ENCODE peak calls at places on chromosomes 16 and 17, in ten cellular contexts. One of them, this sample, is unnamed.

GRCh38 chr17:82018152-82019041 is 4.3 kb downstream of the CENPX start:
- DNase-seq in astrocyte of the cerebellum: no peak
- DNase-seq in cardiac muscle cell: no peak
- DNase-seq in SJCRH30: no peak
- DNase-seq in cardiac fibroblast: no peak
- DNase-seq in thoracic aorta: no peak
- DNase-seq in H1: no peak
- DNase-seq in thyroid gland: no peak
- DNase-seq in colonic mucosa: no peak
- DNase-seq in AG04450: no peak
- DNase-seq in this sample: no peak

GRCh38 chr16:81556715-81557284 is 112.2 kb downstream of the CMIP start:
- DNase-seq in astrocyte of the cerebellum: no peak
- DNase-seq in cardiac muscle cell: no peak
- DNase-seq in SJCRH30: no peak
- DNase-seq in cardiac fibroblast: peak; percentile 61
- DNase-seq in thoracic aorta: no peak
- DNase-seq in H1: no peak
- DNase-seq in thyroid gland: no peak
- DNase-seq in colonic mucosa: no peak
- DNase-seq in AG04450: no peak
- DNase-seq in this sample: no peak

GRCh38 chr17:27276653-27277156 is 17.2 kb upstream of the WSB1 start:
- DNase-seq in astrocyte of the cerebellum: no peak
- DNase-seq in cardiac muscle cell: peak; percentile 49
- DNase-seq in SJCRH30: peak; percentile 79
- DNase-seq in cardiac fibroblast: no peak
- DNase-seq in thoracic aorta: no peak
- DNase-seq in H1: peak; percentile 77
- DNase-seq in thyroid gland: no peak
- DNase-seq in colonic mucosa: no peak
- DNase-seq in AG04450: peak; percentile 48
- DNase-seq in this sample: no peak

GRCh38 chr17:40032322-40033320 is 17.4 kb downstream of the CSF3 start:
- DNase-seq in astrocyte of the cerebellum: no peak
- DNase-seq in cardiac muscle cell: no peak
- DNase-seq in SJCRH30: no peak
- DNase-seq in cardiac fibroblast: no peak
- DNase-seq in thoracic aorta: no peak
- DNase-seq in H1: no peak
- DNase-seq in thyroid gland: peak; percentile 90
- DNase-seq in colonic mucosa: peak; percentile 89
- DNase-seq in AG04450: no peak
- DNase-seq in this sample: no peak

GRCh38 chr17:63622571-63623390 is 564 bp downstream of the MAP3K3 start:
- DNase-seq in astrocyte of the cerebellum: no peak
- DNase-seq in cardiac muscle cell: peak; percentile 83
- DNase-seq in SJCRH30: peak; percentile 66
- DNase-seq in cardiac fibroblast: peak; percentile 68
- DNase-seq in thoracic aorta: peak; percentile 32
- DNase-seq in H1: peak; percentile 73
- DNase-seq in thyroid gland: peak; percentile 76
- DNase-seq in colonic mucosa: peak; percentile 76
- DNase-seq in AG04450: no peak
- DNase-seq in this sample: peak; percentile 84

GRCh38 chr16:26727801-26728200 is 338.9 kb upstream of the C16orf82 start:
- DNase-seq in astrocyte of the cerebellum: no peak
- DNase-seq in cardiac muscle cell: no peak
- DNase-seq in SJCRH30: no peak
- DNase-seq in cardiac fibroblast: no peak
- DNase-seq in thoracic aorta: no peak
- DNase-seq in H1: no peak
- DNase-seq in thyroid gland: no peak
- DNase-seq in colonic mucosa: no peak
- DNase-seq in AG04450: no peak
- DNase-seq in this sample: no peak

GRCh38 chr16:26129997-26130396 is 438.2 kb downstream of the HS3ST4 start:
- DNase-seq in astrocyte of the cerebellum: no peak
- DNase-seq in cardiac muscle cell: no peak
- DNase-seq in SJCRH30: no peak
- DNase-seq in cardiac fibroblast: no peak
- DNase-seq in thoracic aorta: no peak
- DNase-seq in H1: no peak
- DNase-seq in thyroid gland: no peak
- DNase-seq in colonic mucosa: no peak
- DNase-seq in AG04450: no peak
- DNase-seq in this sample: no peak

GRCh38 chr16:2288701-2289100 is 20.8 kb upstream of the RNPS1 start:
- DNase-seq in astrocyte of the cerebellum: no peak
- DNase-seq in cardiac muscle cell: no peak
- DNase-seq in SJCRH30: peak; percentile 50
- DNase-seq in cardiac fibroblast: no peak
- DNase-seq in thoracic aorta: no peak
- DNase-seq in H1: no peak
- DNase-seq in thyroid gland: no peak
- DNase-seq in colonic mucosa: no peak
- DNase-seq in AG04450: no peak
- DNase-seq in this sample: no peak

GRCh38 chr17:83203472-83204221 is 124.2 kb downstream of the METRNL start:
- DNase-seq in astrocyte of the cerebellum: no peak
- DNase-seq in cardiac muscle cell: no peak
- DNase-seq in SJCRH30: no peak
- DNase-seq in cardiac fibroblast: peak; percentile 61
- DNase-seq in thoracic aorta: no peak
- DNase-seq in H1: peak; percentile 28
- DNase-seq in thyroid gland: no peak
- DNase-seq in colonic mucosa: peak; percentile 18
- DNase-seq in AG04450: no peak
- DNase-seq in this sample: peak; percentile 16

GRCh38 chr17:64109400-64109799 is 20.5 kb downstream of the ERN1 start:
- DNase-seq in astrocyte of the cerebellum: no peak
- DNase-seq in cardiac muscle cell: no peak
- DNase-seq in SJCRH30: no peak
- DNase-seq in cardiac fibroblast: no peak
- DNase-seq in thoracic aorta: no peak
- DNase-seq in H1: no peak
- DNase-seq in thyroid gland: no peak
- DNase-seq in colonic mucosa: no peak
- DNase-seq in AG04450: no peak
- DNase-seq in this sample: no peak

GRCh38 chr16:85173077-85173980 is 61.1 kb upstream of the CIBAR2 start:
- DNase-seq in astrocyte of the cerebellum: no peak
- DNase-seq in cardiac muscle cell: peak; percentile 52
- DNase-seq in SJCRH30: peak; percentile 42
- DNase-seq in cardiac fibroblast: peak; percentile 93
- DNase-seq in thoracic aorta: no peak
- DNase-seq in H1: no peak
- DNase-seq in thyroid gland: no peak
- DNase-seq in colonic mucosa: no peak
- DNase-seq in AG04450: peak; percentile 71
- DNase-seq in this sample: no peak
- H3K4me3 ChIP-seq in astrocyte of the cerebellum: peak overlapping the region; percentile 41
- H3K4me3 ChIP-seq in cardiac muscle cell: peak overlapping the region; percentile 23
- H3K4me3 ChIP-seq in SJCRH30: peak overlapping the region; percentile 83
- H3K4me3 ChIP-seq in cardiac fibroblast: no peak overlapping the region
- H3K4me3 ChIP-seq in thoracic aorta: peak overlapping the region; percentile 14
- H3K4me3 ChIP-seq in H1: no peak overlapping the region
- H3K4me3 ChIP-seq in thyroid gland: no peak overlapping the region
- H3K4me3 ChIP-seq in colonic mucosa: peak overlapping the region; percentile 5
- H3K4me3 ChIP-seq in AG04450: peak overlapping the region; percentile 84
- H3K4me3 ChIP-seq in this sample: no peak overlapping the region

DNA sequence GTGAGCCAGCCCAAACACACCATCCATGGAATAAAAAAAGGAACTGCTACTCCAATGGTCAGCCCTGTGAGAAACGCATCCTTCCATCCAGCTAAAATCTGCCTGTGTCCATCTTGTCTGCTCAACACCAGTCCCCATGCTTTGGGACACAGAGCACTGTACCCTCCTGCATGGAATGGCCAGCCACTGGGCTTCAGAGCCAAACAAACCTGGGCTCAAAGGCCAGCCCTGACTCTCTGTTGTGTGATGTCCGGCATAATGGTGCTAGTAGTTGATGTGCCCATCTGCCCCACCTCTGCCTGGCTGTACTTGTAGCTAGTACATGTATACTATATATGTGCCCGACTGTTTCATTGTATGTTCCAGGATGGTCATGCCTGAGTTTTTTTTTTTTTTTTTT is 77.6 kb upstream of the AMZ2 start:
- DNase-seq in astrocyte of the cerebellum: no peak
- DNase-seq in cardiac muscle cell: no peak
- DNase-seq in SJCRH30: no peak
- DNase-seq in cardiac fibroblast: no peak
- DNase-seq in thoracic aorta: no peak
- DNase-seq in H1: peak; percentile 40
- DNase-seq in thyroid gland: no peak
- DNase-seq in colonic mucosa: no peak
- DNase-seq in AG04450: no peak
- DNase-seq in this sample: no peak
- H3K4me3 ChIP-seq in astrocyte of the cerebellum: no peak overlapping the region
- H3K4me3 ChIP-seq in cardiac muscle cell: no peak overlapping the region
- H3K4me3 ChIP-seq in SJCRH30: no peak overlapping the region
- H3K4me3 ChIP-seq in cardiac fibroblast: no peak overlapping the region
- H3K4me3 ChIP-seq in thoracic aorta: no peak overlapping the region
- H3K4me3 ChIP-seq in H1: no peak overlapping the region
- H3K4me3 ChIP-seq in thyroid gland: no peak overlapping the region
- H3K4me3 ChIP-seq in colonic mucosa: no peak overlapping the region
- H3K4me3 ChIP-seq in AG04450: no peak overlapping the region
- H3K4me3 ChIP-seq in this sample: no peak overlapping the region

GRCh38 chr17:7293131-7293557 is 1.3 kb downstream of the YBX2 start:
- DNase-seq in astrocyte of the cerebellum: no peak
- DNase-seq in cardiac muscle cell: no peak
- DNase-seq in SJCRH30: no peak
- DNase-seq in cardiac fibroblast: peak; percentile 31
- DNase-seq in thoracic aorta: no peak
- DNase-seq in H1: no peak
- DNase-seq in thyroid gland: no peak
- DNase-seq in colonic mucosa: no peak
- DNase-seq in AG04450: no peak
- DNase-seq in this sample: no peak
- H3K4me3 ChIP-seq in astrocyte of the cerebellum: no peak overlapping the region
- H3K4me3 ChIP-seq in cardiac muscle cell: no peak overlapping the region
- H3K4me3 ChIP-seq in SJCRH30: no peak overlapping the region
- H3K4me3 ChIP-seq in cardiac fibroblast: no peak overlapping the region
- H3K4me3 ChIP-seq in thoracic aorta: no peak overlapping the region
- H3K4me3 ChIP-seq in H1: peak overlapping the region; percentile 65
- H3K4me3 ChIP-seq in thyroid gland: no peak overlapping the region
- H3K4me3 ChIP-seq in colonic mucosa: no peak overlapping the region
- H3K4me3 ChIP-seq in AG04450: no peak overlapping the region
- H3K4me3 ChIP-seq in this sample: no peak overlapping the region

GRCh38 chr16:83109736-83110135 is 483.0 kb downstream of the CDH13 start:
- DNase-seq in astrocyte of the cerebellum: no peak
- DNase-seq in cardiac muscle cell: no peak
- DNase-seq in SJCRH30: no peak
- DNase-seq in cardiac fibroblast: no peak
- DNase-seq in thoracic aorta: no peak
- DNase-seq in H1: no peak
- DNase-seq in thyroid gland: no peak
- DNase-seq in colonic mucosa: no peak
- DNase-seq in AG04450: no peak
- DNase-seq in this sample: no peak
- H3K4me3 ChIP-seq in astrocyte of the cerebellum: no peak overlapping the region
- H3K4me3 ChIP-seq in cardiac muscle cell: no peak overlapping the region
- H3K4me3 ChIP-seq in SJCRH30: no peak overlapping the region
- H3K4me3 ChIP-seq in cardiac fibroblast: no peak overlapping the region
- H3K4me3 ChIP-seq in thoracic aorta: no peak overlapping the region
- H3K4me3 ChIP-seq in H1: no peak overlapping the region
- H3K4me3 ChIP-seq in thyroid gland: no peak overlapping the region
- H3K4me3 ChIP-seq in colonic mucosa: no peak overlapping the region
- H3K4me3 ChIP-seq in AG04450: no peak overlapping the region
- H3K4me3 ChIP-seq in this sample: no peak overlapping the region